ENCODE peak calls at places on chromosome 22, in ten cellular contexts. T, S, U, X, L, Q, C, V, M and B are unnamed samples.

GRCh38 chr22:30481711-30482110 is 9.9 kb upstream of the SEC14L3 start:
- DNase-seq in T (no peak), S (no peak), U (no peak), X (no peak), L (no peak), Q (no peak), C (no peak), V (peak), M (no peak), B (no peak)

GRCh38 chr22:25114369-25115362 is 85.0 kb upstream of the CRYBB3 start:
- DNase-seq in T (no peak), S (peak), U (no peak), X (no peak), L (no peak), Q (no peak), C (no peak), V (no peak), M (no peak), B (no peak)

GRCh38 chr22:43894122-43894521 is 2.3 kb upstream of the PNPLA5 start:
- DNase-seq in T (no peak), S (no peak), U (no peak), X (no peak), L (no peak), Q (no peak), C (no peak), V (no peak), M (no peak), B (no peak)

GRCh38 chr22:49271369-49271727 is 556.3 kb downstream of the BRD1 start:
- DNase-seq in T (no peak), S (no peak), U (no peak), X (peak), L (no peak), Q (no peak), C (no peak), V (no peak), M (no peak), B (no peak)

GRCh38 chr22:29702931-29703594 is 16.7 kb upstream of the CABP7 start:
- DNase-seq in T (no peak), S (no peak), U (no peak), X (no peak), L (peak), Q (peak), C (peak), V (no peak), M (no peak), B (no peak)

GRCh38 chr22:31271485-31271884 is 20.8 kb downstream of the PIK3IP1 start:
- DNase-seq in T (no peak), S (no peak), U (no peak), X (no peak), L (no peak), Q (no peak), C (no peak), V (no peak), M (no peak), B (no peak)

GRCh38 chr22:26122920-26123468 is 46.3 kb upstream of the SEZ6L start:
- DNase-seq in T (no peak), S (no peak), U (no peak), X (no peak), L (no peak), Q (no peak), C (no peak), V (no peak), M (no peak), B (no peak)

GRCh38 chr22:49960967-49961600 is 512 bp downstream of the PIM3 start:
- DNase-seq in T (peak), S (peak), U (no peak), X (peak), L (peak), Q (peak), C (peak), V (no peak), M (no peak), B (no peak)

GRCh38 chr22:41603873-41604332 is 14.3 kb upstream of the PMM1 start:
- DNase-seq in T (no peak), S (no peak), U (no peak), X (no peak), L (no peak), Q (no peak), C (no peak), V (no peak), M (no peak), B (peak)
- H3K27ac ChIP-seq in T (no peak), S (no peak), U (no peak), X (no peak), L (no peak), Q (no peak), C (no peak), V (no peak), M (no peak), B (no peak)

GRCh38 chr22:27792452-27793165 is 8.9 kb downstream of the MN1 start:
- DNase-seq in T (no peak), S (no peak), U (no peak), X (peak), L (no peak), Q (no peak), C (no peak), V (no peak), M (no peak), B (no peak)

GRCh38 chr22:27788889-27789288 is 12.7 kb downstream of the MN1 start:
- DNase-seq in T (no peak), S (no peak), U (no peak), X (no peak), L (no peak), Q (no peak), C (no peak), V (no peak), M (no peak), B (no peak)

GRCh38 chr22:27794244-27794643 is 7.3 kb downstream of the MN1 start:
- DNase-seq in T (no peak), S (no peak), U (no peak), X (no peak), L (no peak), Q (no peak), C (no peak), V (no peak), M (no peak), B (no peak)

GRCh38 chr22:27790396-27791216 is 10.9 kb downstream of the MN1 start:
- DNase-seq in T (no peak), S (no peak), U (no peak), X (no peak), L (no peak), Q (no peak), C (no peak), V (no peak), M (no peak), B (no peak)

GRCh38 chr22:27791494-27792241 is 9.9 kb downstream of the MN1 start:
- DNase-seq in T (no peak), S (no peak), U (no peak), X (no peak), L (no peak), Q (no peak), C (no peak), V (no peak), M (no peak), B (no peak)
- H3K4me3 ChIP-seq in T (no peak), S (no peak), U (no peak), X (peak), L (peak), Q (peak), C (no peak), V (no peak), M (peak), B (no peak)

DNA sequence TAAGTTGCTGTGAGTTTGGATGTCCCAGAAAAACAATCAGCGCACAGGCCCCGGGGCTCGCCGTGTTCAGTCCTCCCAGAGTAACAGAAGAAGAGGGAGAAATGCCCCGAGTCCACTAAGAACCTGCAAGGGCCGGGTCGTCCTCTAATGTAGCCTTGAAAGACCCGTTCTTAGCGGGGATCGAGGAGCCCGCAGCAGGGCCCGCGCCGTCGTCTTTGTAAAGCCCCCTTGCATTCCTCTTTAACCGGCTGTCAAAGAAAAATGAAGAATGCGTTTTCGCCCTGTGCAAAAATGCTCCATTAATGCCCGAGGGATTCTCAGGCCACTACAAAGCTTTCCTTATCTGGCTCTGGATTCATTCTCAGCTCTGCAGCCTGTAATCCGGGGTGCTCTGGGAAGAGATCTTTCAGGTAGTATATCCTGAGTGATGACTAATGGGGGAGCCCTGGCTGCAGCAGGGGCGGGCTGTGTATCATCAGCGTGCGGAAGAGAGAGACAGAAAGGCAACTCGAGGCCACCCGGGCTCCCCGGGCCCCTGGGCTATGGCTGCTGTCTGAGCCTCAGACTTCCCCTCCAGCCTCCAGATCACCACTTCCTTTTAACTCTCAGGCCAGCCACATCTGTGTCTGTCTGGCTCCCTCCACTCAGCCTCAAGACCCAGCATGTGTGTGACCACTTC is 78.2 kb downstream of the FBLN1 start:
- DNase-seq in T (no peak), S (no peak), U (no peak), X (no peak), L (no peak), Q (no peak), C (peak), V (no peak), M (no peak), B (no peak)
- H3K27ac ChIP-seq in T (no peak), S (peak), U (no peak), X (no peak), L (no peak), Q (no peak), C (no peak), V (no peak), M (no peak), B (no peak)

GRCh38 chr22:36330127-36330526 is 57.6 kb downstream of the MYH9 start:
- DNase-seq in T (no peak), S (no peak), U (no peak), X (no peak), L (no peak), Q (no peak), C (no peak), V (no peak), M (no peak), B (no peak)
- H3K4me3 ChIP-seq in T (no peak), S (no peak), U (no peak), X (peak), L (peak), Q (peak), C (peak), V (no peak), M (peak), B (peak)

DNA sequence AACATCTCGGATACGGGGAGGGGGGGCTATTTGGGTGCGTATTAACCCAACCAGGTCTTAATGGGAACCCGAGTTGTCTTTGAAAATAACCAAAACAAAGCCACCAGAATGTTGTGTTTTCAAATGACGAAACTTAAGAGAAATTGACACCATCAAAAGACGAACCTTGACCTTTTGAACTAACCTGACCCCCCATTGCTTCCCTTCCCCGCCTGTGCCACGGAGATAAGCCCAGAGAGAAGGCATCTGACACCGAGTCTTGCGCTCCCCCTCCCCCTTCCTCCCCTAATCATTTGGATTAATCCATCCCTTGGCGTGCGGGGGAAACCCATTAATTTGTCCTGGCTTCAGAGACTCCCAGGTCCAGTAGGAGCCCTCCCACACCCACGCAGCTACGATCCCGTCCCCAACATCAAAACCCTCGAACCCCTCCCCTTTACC is 4.5 kb upstream of the GCAT start:
- DNase-seq in T (no peak), S (no peak), U (no peak), X (peak), L (no peak), Q (no peak), C (no peak), V (no peak), M (no peak), B (no peak)
- H3K27ac ChIP-seq in T (peak), S (peak), U (peak), X (no peak), L (no peak), Q (no peak), C (no peak), V (no peak), M (no peak), B (peak)

DNA sequence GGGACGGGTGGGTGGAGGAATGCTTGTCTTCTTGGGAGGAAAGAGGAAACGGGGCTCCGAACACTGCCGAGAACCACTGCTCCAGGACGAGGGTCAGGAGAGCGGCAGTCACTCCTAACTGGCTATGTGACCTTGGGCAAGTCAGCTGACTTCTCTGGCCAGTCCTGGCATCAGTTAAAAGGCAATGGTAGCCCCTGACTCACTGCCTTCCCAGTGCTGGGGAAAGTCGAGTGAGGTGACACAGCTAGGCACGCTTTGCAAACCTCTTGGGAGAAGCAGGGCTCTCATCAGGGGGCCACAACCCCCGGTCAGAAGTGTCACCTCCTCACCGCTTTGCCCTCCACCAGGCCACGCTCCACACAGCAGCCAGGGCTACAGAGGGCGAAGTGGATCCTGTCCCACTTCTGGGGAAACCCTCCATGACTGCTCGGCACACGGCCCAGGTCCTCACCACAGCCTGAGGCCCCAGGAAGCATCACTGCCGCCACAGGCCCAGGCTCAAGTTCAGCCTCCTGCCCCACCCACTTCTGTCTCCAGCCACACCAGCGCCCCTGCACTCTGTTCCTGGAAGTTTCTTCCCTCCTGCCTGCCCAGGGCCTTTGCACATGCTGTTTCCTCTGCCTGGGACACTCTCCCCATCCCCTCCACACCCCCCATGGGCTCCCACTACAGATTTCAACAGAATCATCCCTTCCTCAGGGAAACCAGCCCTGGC is 16.3 kb downstream of the IL2RB start:
- DNase-seq in T (no peak), S (no peak), U (no peak), X (no peak), L (no peak), Q (no peak), C (no peak), V (no peak), M (no peak), B (no peak)
- H3K4me3 ChIP-seq in T (no peak), S (no peak), U (no peak), X (no peak), L (no peak), Q (no peak), C (no peak), V (no peak), M (no peak), B (no peak)